ENCODE peak calls at places on chromosomes 5 and 9, in eight cellular contexts. G is HFF-Myc, S is endothelial cell, C is AG09319, N is neural crest cell, U is fibroblast of the aortic adventitia, M is IMR-90, W is MM.1S. O is an unnamed sample.

GRCh38 chr9:35691757-35692301 is 2.1 kb upstream of the TPM2 start:
- DNase-seq in G (no peak), S (peak; percentile 17), C (no peak), N (no peak), U (no peak), M (no peak), W (no peak), O (no peak)

GRCh38 chr5:96150007-96150406 is 188.4 kb upstream of the ELL2 start:
- DNase-seq in G (no peak), S (no peak), C (no peak), N (no peak), U (no peak), M (no peak), W (no peak), O (no peak)

GRCh38 chr5:58407042-58407709 is 52.7 kb downstream of the PLK2 start:
- DNase-seq in G (no peak), S (no peak), C (peak; percentile 18), N (no peak), U (peak; percentile 83), M (peak; percentile 88), W (no peak), O (no peak)

GRCh38 chr5:53820802-53821171 is 260.3 kb downstream of the NDUFS4 start:
- DNase-seq in G (peak; percentile 29), S (no peak), C (no peak), N (no peak), U (no peak), M (peak; percentile 11), W (no peak), O (no peak)

GRCh38 chr5:88690619-88691560 is 192.1 kb downstream of the MEF2C start:
- DNase-seq in G (no peak), S (peak; percentile 69), C (no peak), N (peak; percentile 68), U (peak; percentile 63), M (peak; percentile 50), W (peak; percentile 77), O (peak; percentile 82)

GRCh38 chr5:35151151-35151920 is 79.0 kb downstream of the PRLR start:
- DNase-seq in G (no peak), S (no peak), C (no peak), N (no peak), U (no peak), M (peak; percentile 9), W (no peak), O (no peak)

GRCh38 chr5:104312481-104312880 is 749.9 kb upstream of the NUDT12 start:
- DNase-seq in G (no peak), S (no peak), C (no peak), N (no peak), U (no peak), M (no peak), W (no peak), O (no peak)

GRCh38 chr5:72378636-72379289 is 58.6 kb downstream of the PTCD2 start:
- DNase-seq in G (peak; percentile 80), S (no peak), C (peak; percentile 67), N (no peak), U (peak; percentile 92), M (peak; percentile 86), W (no peak), O (no peak)

GRCh38 chr5:1750469-1750868 is 49.2 kb downstream of the MRPL36 start:
- DNase-seq in G (no peak), S (no peak), C (no peak), N (no peak), U (no peak), M (no peak), W (no peak), O (peak; percentile 21)

GRCh38 chr9:23537192-23538059 is 288.6 kb downstream of the ELAVL2 start:
- DNase-seq in G (no peak), S (no peak), C (no peak), N (peak; percentile 62), U (no peak), M (no peak), W (no peak), O (peak; percentile 87)

GRCh38 chr5:157670662-157671591 is at the start of gene C5orf52:
- DNase-seq in G (no peak), S (peak; percentile 63), C (no peak), N (peak; percentile 20), U (peak; percentile 21), M (peak; percentile 14), W (no peak), O (peak; percentile 69)

GRCh38 chr9:111984075-111984802 is 87.6 kb downstream of the UGCG start:
- DNase-seq in G (no peak), S (no peak), C (no peak), N (no peak), U (no peak), M (no peak), W (no peak), O (no peak)

GRCh38 chr9:16864741-16865434 is 5.6 kb downstream of the BNC2 start:
- DNase-seq in G (no peak), S (no peak), C (no peak), N (no peak), U (peak; percentile 76), M (peak; percentile 82), W (no peak), O (no peak)

GRCh38 chr5:130715541-130715940 is 449.5 kb downstream of the HINT1 start:
- DNase-seq in G (no peak), S (no peak), C (no peak), N (no peak), U (no peak), M (no peak), W (no peak), O (no peak)

GRCh38 chr9:5043381-5043780 is 58.3 kb downstream of the JAK2 start:
- DNase-seq in G (no peak), S (no peak), C (no peak), N (no peak), U (peak; percentile 14), M (peak; percentile 21), W (no peak), O (no peak)

GRCh38 chr5:530556-530955 is 6.3 kb upstream of the SLC9A3 start:
- DNase-seq in G (no peak), S (no peak), C (no peak), N (no peak), U (no peak), M (no peak), W (peak; percentile 2), O (peak; percentile 9)

GRCh38 chr5:52809884-52810283 is 22.2 kb downstream of the ITGA1 start:
- DNase-seq in G (no peak), S (no peak), C (no peak), N (no peak), U (peak; percentile 40), M (peak; percentile 62), W (no peak), O (no peak)

GRCh38 chr5:52604151-52604550 is 183.6 kb upstream of the ITGA1 start:
- DNase-seq in G (no peak), S (no peak), C (no peak), N (no peak), U (no peak), M (no peak), W (no peak), O (no peak)

GRCh38 chr9:130714586-130715110 is 21.1 kb downstream of the EXOSC2 start:
- DNase-seq in G (no peak), S (no peak), C (no peak), N (no peak), U (peak; percentile 37), M (peak; percentile 41), W (no peak), O (no peak)

GRCh38 chr9:14480561-14480960 is 166.6 kb upstream of the NFIB start:
- DNase-seq in G (no peak), S (no peak), C (no peak), N (no peak), U (no peak), M (no peak), W (no peak), O (no peak)

GRCh38 chr5:1911773-1912235 is 29.1 kb upstream of the IRX4 start:
- DNase-seq in G (no peak), S (no peak), C (no peak), N (no peak), U (no peak), M (no peak), W (no peak), O (no peak)

GRCh38 chr5:75566710-75567309 is 44.4 kb upstream of the ANKDD1B start:
- DNase-seq in G (peak; percentile 85), S (no peak), C (peak; percentile 62), N (no peak), U (peak; percentile 97), M (peak; percentile 96), W (peak; percentile 11), O (no peak)

GRCh38 chr5:148967783-148968182 is 95.1 kb downstream of the SH3TC2 start:
- DNase-seq in G (no peak), S (no peak), C (no peak), N (no peak), U (no peak), M (no peak), W (no peak), O (no peak)

DNA sequence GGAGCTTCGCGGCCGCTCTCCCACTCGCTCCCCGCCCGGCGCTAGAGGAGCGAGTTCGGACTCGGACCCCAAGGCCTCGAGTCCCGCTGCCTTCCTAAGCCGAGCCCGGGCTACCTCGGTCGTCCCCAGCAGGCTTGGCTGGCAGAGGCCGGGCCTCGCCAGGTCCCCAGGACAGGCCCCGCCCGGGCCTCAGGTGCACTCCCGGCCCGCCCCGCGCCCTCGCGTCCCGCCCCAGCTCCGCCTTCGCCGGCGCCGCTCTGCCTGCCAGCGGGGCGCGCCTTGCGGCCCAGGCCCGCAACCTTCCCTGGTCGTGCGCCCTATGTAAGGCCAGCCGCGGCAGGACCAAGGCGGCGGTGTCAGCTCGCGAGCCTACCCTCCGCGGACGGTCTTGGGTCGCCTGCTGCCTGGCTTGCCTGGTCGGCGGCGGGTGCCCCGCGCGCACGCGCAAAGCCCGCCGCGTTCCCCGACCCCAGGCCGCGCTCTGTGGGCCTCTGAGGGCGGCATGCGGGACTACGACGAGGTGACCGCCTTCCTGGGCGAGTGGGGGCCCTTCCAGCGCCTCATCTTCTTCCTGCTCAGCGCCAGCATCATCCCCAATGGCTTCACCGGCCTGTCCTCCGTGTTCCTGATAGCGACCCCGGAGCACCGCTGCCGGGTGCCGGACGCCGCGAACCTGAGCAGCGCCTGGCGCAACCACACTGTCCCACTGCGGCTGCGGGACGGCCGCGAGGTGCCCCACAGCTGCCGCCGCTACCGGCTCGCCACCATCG is at the start of gene SLC22A5:
- DNase-seq in G (no peak), S (peak; percentile 59), C (no peak), N (peak; percentile 63), U (peak; percentile 30), M (peak; percentile 33), W (peak; percentile 85), O (peak; percentile 75)
- TF ChIP-seq CTCF in G (no peak), S (no peak), C (no peak), N (no peak), U (no peak), M (no peak), W (no peak), O (no peak)

GRCh38 chr9:306907-307306 is 92.2 kb downstream of the DOCK8 start:
- DNase-seq in G (no peak), S (peak; percentile 28), C (no peak), N (no peak), U (no peak), M (no peak), W (peak; percentile 37), O (no peak)
- TF ChIP-seq CTCF in G (no peak), S (no peak), C (no peak), N (no peak), U (no peak), M (no peak), W (peak; percentile 31), O (no peak)

GRCh38 chr5:172436874-172437369 is 17.4 kb downstream of the SH3PXD2B start:
- DNase-seq in G (no peak), S (no peak), C (no peak), N (no peak), U (no peak), M (no peak), W (no peak), O (no peak)
- TF ChIP-seq CTCF in G (no peak), S (no peak), C (no peak), N (no peak), U (no peak), M (no peak), W (no peak), O (no peak)

GRCh38 chr5:154603011-154603410 is 125.0 kb upstream of the HAND1 start:
- DNase-seq in G (no peak), S (no peak), C (no peak), N (no peak), U (no peak), M (no peak), W (no peak), O (no peak)
- TF ChIP-seq CTCF in G (no peak), S (no peak), C (no peak), N (no peak), U (no peak), M (no peak), W (no peak), O (no peak)